ENCODE peak calls at places on chromosome 20, in ten cellular contexts. S is lower lobe of right lung; A is HepG2; Y is IMR-90; F is psoas muscle; E is CD4-positive, CD25-positive, alpha-beta regulatory T cell; Z is astrocyte; L is PC-9; M is BJ; N is transverse colon. T is an unnamed sample.

GRCh38 chr20:36399147-36399968 is 93.2 kb downstream of the DLGAP4 start:
- DNase-seq in S (no peak), A (peak; percentile 88), Y (peak; percentile 11), F (no peak), E (no peak), Z (no peak), L (peak; percentile 62), M (no peak), N (peak; percentile 38), T (no peak)

GRCh38 chr20:8095648-8096572 is 36.2 kb upstream of the PLCB1 start:
- DNase-seq in S (no peak), A (no peak), Y (peak; percentile 79), F (no peak), E (no peak), Z (no peak), L (no peak), M (no peak), N (no peak), T (no peak)

GRCh38 chr20:37095108-37095608 is 639 bp downstream of the RBL1 start:
- DNase-seq in S (no peak), A (peak; percentile 41), Y (no peak), F (no peak), E (peak; percentile 73), Z (no peak), L (no peak), M (no peak), N (peak; percentile 38), T (no peak)

GRCh38 chr20:45104786-45105185 is 3.9 kb upstream of the KCNS1 start:
- DNase-seq in S (no peak), A (no peak), Y (peak; percentile 76), F (no peak), E (no peak), Z (peak; percentile 87), L (peak; percentile 71), M (no peak), N (no peak), T (no peak)

GRCh38 chr20:51144476-51144875 is 121.6 kb upstream of the KCNG1 start:
- DNase-seq in S (no peak), A (no peak), Y (no peak), F (no peak), E (no peak), Z (no peak), L (no peak), M (no peak), N (no peak), T (no peak)

GRCh38 chr20:7459123-7459522 is 481.1 kb downstream of the HAO1 start:
- DNase-seq in S (no peak), A (no peak), Y (no peak), F (no peak), E (no peak), Z (peak; percentile 20), L (no peak), M (no peak), N (no peak), T (no peak)

GRCh38 chr20:35515949-35516645 is 13.4 kb downstream of the C20orf173 start:
- DNase-seq in S (no peak), A (no peak), Y (peak; percentile 86), F (no peak), E (no peak), Z (peak; percentile 91), L (peak; percentile 78), M (peak; percentile 35), N (no peak), T (no peak)

GRCh38 chr20:51016521-51016920 is 6.4 kb downstream of the KCNG1 start:
- DNase-seq in S (no peak), A (no peak), Y (no peak), F (no peak), E (no peak), Z (no peak), L (no peak), M (no peak), N (no peak), T (no peak)

GRCh38 chr20:37935435-37935834 is 32.5 kb downstream of the VSTM2L start:
- DNase-seq in S (no peak), A (no peak), Y (no peak), F (no peak), E (no peak), Z (no peak), L (no peak), M (no peak), N (no peak), T (no peak)

GRCh38 chr20:10065154-10065833 is 30.5 kb downstream of the ANKEF1 start:
- DNase-seq in S (no peak), A (no peak), Y (peak; percentile 33), F (no peak), E (no peak), Z (peak; percentile 40), L (no peak), M (no peak), N (no peak), T (no peak)

GRCh38 chr20:37897008-37897548 is 5.8 kb upstream of the VSTM2L start:
- DNase-seq in S (no peak), A (no peak), Y (no peak), F (no peak), E (no peak), Z (no peak), L (no peak), M (no peak), N (no peak), T (no peak)

GRCh38 chr20:53738945-53739798 is 145.5 kb upstream of the ZNF217 start:
- DNase-seq in S (no peak), A (no peak), Y (no peak), F (no peak), E (no peak), Z (peak; percentile 52), L (no peak), M (no peak), N (no peak), T (no peak)

GRCh38 chr20:53737404-53738038 is 143.9 kb upstream of the ZNF217 start:
- DNase-seq in S (no peak), A (no peak), Y (no peak), F (no peak), E (no peak), Z (peak; percentile 36), L (no peak), M (no peak), N (no peak), T (no peak)

GRCh38 chr20:53739799-53740785 is 146.5 kb upstream of the ZNF217 start:
- DNase-seq in S (no peak), A (no peak), Y (peak; percentile 44), F (no peak), E (no peak), Z (peak; percentile 36), L (no peak), M (no peak), N (no peak), T (no peak)

GRCh38 chr20:53736757-53737403 is 143.2 kb upstream of the ZNF217 start:
- DNase-seq in S (no peak), A (no peak), Y (peak; percentile 49), F (no peak), E (no peak), Z (peak; percentile 53), L (no peak), M (no peak), N (no peak), T (no peak)

DNA sequence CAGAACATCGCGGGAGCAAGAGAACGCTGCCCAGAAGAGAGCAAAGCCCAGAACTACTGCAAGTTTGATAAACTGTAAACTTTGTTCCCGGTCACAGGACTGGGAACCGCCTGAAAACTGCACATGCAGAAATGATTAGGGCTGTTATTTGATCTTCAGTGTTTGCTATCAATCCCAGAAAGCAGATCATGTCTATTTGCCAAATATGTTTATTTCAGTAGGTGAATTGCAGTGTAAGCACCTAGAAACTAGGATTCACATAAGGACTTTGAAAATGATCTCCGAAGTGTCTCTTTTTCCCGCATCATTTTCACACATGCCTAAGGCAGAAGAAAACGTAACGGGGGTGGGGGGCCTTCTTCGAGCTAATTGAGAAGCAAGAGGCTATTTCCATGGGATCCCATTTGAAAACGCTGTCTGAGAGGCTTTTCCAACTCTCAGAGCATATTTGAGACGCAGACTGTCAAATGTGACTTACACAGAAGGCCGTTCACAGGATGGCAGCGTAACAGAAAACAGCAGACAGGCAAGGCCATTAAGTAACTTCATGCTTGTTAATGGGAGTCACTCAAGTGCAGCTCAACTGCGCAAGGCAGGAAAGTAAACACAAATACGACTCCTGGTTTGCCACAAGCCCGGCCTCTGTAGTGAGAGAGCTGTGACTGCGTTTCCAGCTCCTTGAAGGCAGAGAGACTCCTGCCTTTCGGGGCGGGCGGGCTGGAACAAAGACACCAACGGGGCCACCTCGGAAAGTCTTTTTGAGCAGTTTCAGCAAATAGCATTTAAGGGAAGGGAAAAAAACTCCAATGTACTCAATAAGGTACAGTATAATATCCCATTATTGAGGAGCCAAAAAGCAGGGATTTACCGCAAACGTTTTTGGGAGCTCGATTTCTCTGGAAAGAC is 144.7 kb upstream of the ZNF217 start:
- DNase-seq in S (peak; percentile 60), A (peak; percentile 88), Y (peak; percentile 90), F (peak; percentile 66), E (no peak), Z (peak; percentile 86), L (peak; percentile 85), M (peak; percentile 87), N (peak; percentile 47), T (peak; percentile 70)
- H3K4me3 ChIP-seq in S (peak overlapping the region; percentile 17), A (peak overlapping the region; percentile 45), Y (peak overlapping the region; percentile 22), F (peak overlapping the region; percentile 24), E (no peak overlapping the region), Z (peak overlapping the region; percentile 17), L (peak overlapping the region; percentile 62), M (peak overlapping the region; percentile 21), N (no peak overlapping the region), T (no peak overlapping the region)

GRCh38 chr20:48503166-48503815 is 324.5 kb downstream of the PREX1 start:
- DNase-seq in S (no peak), A (no peak), Y (no peak), F (no peak), E (no peak), Z (no peak), L (no peak), M (no peak), N (no peak), T (no peak)

GRCh38 chr20:48502016-48502415 is 325.8 kb downstream of the PREX1 start:
- DNase-seq in S (no peak), A (no peak), Y (no peak), F (no peak), E (no peak), Z (no peak), L (no peak), M (no peak), N (no peak), T (no peak)

GRCh38 chr20:48502758-48503157 is 325.0 kb downstream of the PREX1 start:
- DNase-seq in S (no peak), A (no peak), Y (no peak), F (no peak), E (no peak), Z (no peak), L (peak; percentile 33), M (no peak), N (no peak), T (no peak)
- H3K27me3 ChIP-seq in S (no peaks in the 10 kb centered on the region), A (peaks cover 21% of the 10 kb centered on the region), Y (no peaks in the 10 kb centered on the region), F (no peaks in the 10 kb centered on the region), E (no peaks in the 10 kb centered on the region), Z (no peaks in the 10 kb centered on the region), L (peaks cover 45% of the 10 kb centered on the region), M (no peaks in the 10 kb centered on the region), N (no peaks in the 10 kb centered on the region), T (no peaks in the 10 kb centered on the region)

GRCh38 chr20:32585011-32585518 is at the start of gene NOL4L:
- DNase-seq in S (no peak), A (no peak), Y (no peak), F (no peak), E (peak; percentile 24), Z (no peak), L (peak; percentile 57), M (no peak), N (no peak), T (no peak)
- H3K4me3 ChIP-seq in S (peak within 1 kb of the TSS; percentile 66), A (peak within 1 kb of the TSS; percentile 85), Y (peak within 1 kb of the TSS; percentile 59), F (peak within 1 kb of the TSS; percentile 69), E (peak within 1 kb of the TSS; percentile 53), Z (peak within 1 kb of the TSS; percentile 67), L (peak within 1 kb of the TSS; percentile 95), M (peak within 1 kb of the TSS; percentile 58), N (peak within 1 kb of the TSS; percentile 65), T (peak within 1 kb of the TSS; percentile 60)

GRCh38 chr20:49459684-49460083 is 22.8 kb downstream of the KCNB1 start:
- DNase-seq in S (no peak), A (no peak), Y (no peak), F (no peak), E (no peak), Z (no peak), L (no peak), M (no peak), N (no peak), T (no peak)
- H3K27me3 ChIP-seq in S (no peaks in the 10 kb centered on the region), A (peaks cover 10% of the 10 kb centered on the region), Y (peaks cover 49% of the 10 kb centered on the region), F (no peaks in the 10 kb centered on the region), E (no peaks in the 10 kb centered on the region), Z (peaks cover 27% of the 10 kb centered on the region), L (peaks cover 89% of the 10 kb centered on the region), M (peaks cover 20% of the 10 kb centered on the region), N (peaks cover 8% of the 10 kb centered on the region), T (no peaks in the 10 kb centered on the region)